ENCODE peak calls at places on chromosomes 12 and 14, in eight cellular contexts. One of them, this sample, is unnamed.

GRCh38 chr12:49662998-49663843 is 39.9 kb downstream of the PRPF40B start:
- DNase-seq in stomach: no peak
- DNase-seq in suprapubic skin: no peak
- DNase-seq in transverse colon: peak
- DNase-seq in GM12892: peak
- DNase-seq in HCT116: no peak
- DNase-seq in esophagus muscularis mucosa: no peak
- DNase-seq in endothelial cell of umbilical vein: peak
- DNase-seq in this sample: peak

GRCh38 chr12:50725011-50725899 is 38.6 kb upstream of the ATF1 start:
- DNase-seq in stomach: no peak
- DNase-seq in suprapubic skin: no peak
- DNase-seq in transverse colon: no peak
- DNase-seq in GM12892: no peak
- DNase-seq in HCT116: no peak
- DNase-seq in esophagus muscularis mucosa: no peak
- DNase-seq in endothelial cell of umbilical vein: no peak
- DNase-seq in this sample: no peak

GRCh38 chr14:22333408-22334274 is 255.4 kb downstream of the DAD1 start:
- DNase-seq in stomach: peak
- DNase-seq in suprapubic skin: no peak
- DNase-seq in transverse colon: peak
- DNase-seq in GM12892: no peak
- DNase-seq in HCT116: peak
- DNase-seq in esophagus muscularis mucosa: no peak
- DNase-seq in endothelial cell of umbilical vein: peak
- DNase-seq in this sample: no peak

GRCh38 chr14:94144765-94145164 is 15.4 kb upstream of the IFI27L2 start:
- DNase-seq in stomach: no peak
- DNase-seq in suprapubic skin: no peak
- DNase-seq in transverse colon: no peak
- DNase-seq in GM12892: no peak
- DNase-seq in HCT116: peak
- DNase-seq in esophagus muscularis mucosa: peak
- DNase-seq in endothelial cell of umbilical vein: no peak
- DNase-seq in this sample: no peak

GRCh38 chr12:5912437-5913334 is 32.4 kb downstream of the ANO2 start:
- DNase-seq in stomach: no peak
- DNase-seq in suprapubic skin: no peak
- DNase-seq in transverse colon: no peak
- DNase-seq in GM12892: no peak
- DNase-seq in HCT116: no peak
- DNase-seq in esophagus muscularis mucosa: peak
- DNase-seq in endothelial cell of umbilical vein: no peak
- DNase-seq in this sample: no peak

GRCh38 chr12:23066095-23066494 is 441.1 kb downstream of the ETNK1 start:
- DNase-seq in stomach: no peak
- DNase-seq in suprapubic skin: no peak
- DNase-seq in transverse colon: no peak
- DNase-seq in GM12892: no peak
- DNase-seq in HCT116: no peak
- DNase-seq in esophagus muscularis mucosa: no peak
- DNase-seq in endothelial cell of umbilical vein: no peak
- DNase-seq in this sample: no peak

GRCh38 chr14:22432348-22432976 is 156.6 kb downstream of the DAD1 start:
- DNase-seq in stomach: peak
- DNase-seq in suprapubic skin: no peak
- DNase-seq in transverse colon: peak
- DNase-seq in GM12892: no peak
- DNase-seq in HCT116: peak
- DNase-seq in esophagus muscularis mucosa: no peak
- DNase-seq in endothelial cell of umbilical vein: peak
- DNase-seq in this sample: no peak

GRCh38 chr14:23531391-23531790 is 20.2 kb downstream of the ZFHX2 start:
- DNase-seq in stomach: no peak
- DNase-seq in suprapubic skin: no peak
- DNase-seq in transverse colon: no peak
- DNase-seq in GM12892: no peak
- DNase-seq in HCT116: no peak
- DNase-seq in esophagus muscularis mucosa: no peak
- DNase-seq in endothelial cell of umbilical vein: no peak
- DNase-seq in this sample: no peak

GRCh38 chr12:81170072-81170471 is 92.2 kb downstream of the ACSS3 start:
- DNase-seq in stomach: no peak
- DNase-seq in suprapubic skin: no peak
- DNase-seq in transverse colon: no peak
- DNase-seq in GM12892: no peak
- DNase-seq in HCT116: no peak
- DNase-seq in esophagus muscularis mucosa: no peak
- DNase-seq in endothelial cell of umbilical vein: no peak
- DNase-seq in this sample: no peak

GRCh38 chr12:124140889-124141550 is 153.9 kb upstream of the RFLNA start:
- DNase-seq in stomach: no peak
- DNase-seq in suprapubic skin: no peak
- DNase-seq in transverse colon: no peak
- DNase-seq in GM12892: no peak
- DNase-seq in HCT116: no peak
- DNase-seq in esophagus muscularis mucosa: no peak
- DNase-seq in endothelial cell of umbilical vein: peak
- DNase-seq in this sample: no peak

GRCh38 chr12:79560165-79560889 is 130.4 kb downstream of the PAWR start:
- DNase-seq in stomach: no peak
- DNase-seq in suprapubic skin: no peak
- DNase-seq in transverse colon: no peak
- DNase-seq in GM12892: no peak
- DNase-seq in HCT116: no peak
- DNase-seq in esophagus muscularis mucosa: no peak
- DNase-seq in endothelial cell of umbilical vein: no peak
- DNase-seq in this sample: no peak

GRCh38 chr14:101985957-101986356 is 21.6 kb downstream of the DYNC1H1 start:
- DNase-seq in stomach: no peak
- DNase-seq in suprapubic skin: no peak
- DNase-seq in transverse colon: no peak
- DNase-seq in GM12892: no peak
- DNase-seq in HCT116: no peak
- DNase-seq in esophagus muscularis mucosa: no peak
- DNase-seq in endothelial cell of umbilical vein: no peak
- DNase-seq in this sample: no peak

GRCh38 chr12:132393991-132394949 is 64.9 kb upstream of the GALNT9 start:
- DNase-seq in stomach: no peak
- DNase-seq in suprapubic skin: peak
- DNase-seq in transverse colon: peak
- DNase-seq in GM12892: no peak
- DNase-seq in HCT116: no peak
- DNase-seq in esophagus muscularis mucosa: no peak
- DNase-seq in endothelial cell of umbilical vein: no peak
- DNase-seq in this sample: no peak

GRCh38 chr14:64542839-64543207 is 2.3 kb downstream of the HSPA2 start:
- DNase-seq in stomach: no peak
- DNase-seq in suprapubic skin: no peak
- DNase-seq in transverse colon: no peak
- DNase-seq in GM12892: no peak
- DNase-seq in HCT116: no peak
- DNase-seq in esophagus muscularis mucosa: no peak
- DNase-seq in endothelial cell of umbilical vein: no peak
- DNase-seq in this sample: no peak

GRCh38 chr14:64541971-64542838 is 1.7 kb downstream of the HSPA2 start:
- DNase-seq in stomach: no peak
- DNase-seq in suprapubic skin: no peak
- DNase-seq in transverse colon: no peak
- DNase-seq in GM12892: no peak
- DNase-seq in HCT116: no peak
- DNase-seq in esophagus muscularis mucosa: no peak
- DNase-seq in endothelial cell of umbilical vein: no peak
- DNase-seq in this sample: no peak

GRCh38 chr14:64539186-64539552 is 1.4 kb upstream of the HSPA2 start:
- DNase-seq in stomach: no peak
- DNase-seq in suprapubic skin: no peak
- DNase-seq in transverse colon: no peak
- DNase-seq in GM12892: no peak
- DNase-seq in HCT116: no peak
- DNase-seq in esophagus muscularis mucosa: no peak
- DNase-seq in endothelial cell of umbilical vein: peak
- DNase-seq in this sample: no peak

GRCh38 chr14:64540208-64541202 is at the start of gene HSPA2:
- DNase-seq in stomach: peak
- DNase-seq in suprapubic skin: peak
- DNase-seq in transverse colon: peak
- DNase-seq in GM12892: peak
- DNase-seq in HCT116: peak
- DNase-seq in esophagus muscularis mucosa: peak
- DNase-seq in endothelial cell of umbilical vein: peak
- DNase-seq in this sample: peak

DNA sequence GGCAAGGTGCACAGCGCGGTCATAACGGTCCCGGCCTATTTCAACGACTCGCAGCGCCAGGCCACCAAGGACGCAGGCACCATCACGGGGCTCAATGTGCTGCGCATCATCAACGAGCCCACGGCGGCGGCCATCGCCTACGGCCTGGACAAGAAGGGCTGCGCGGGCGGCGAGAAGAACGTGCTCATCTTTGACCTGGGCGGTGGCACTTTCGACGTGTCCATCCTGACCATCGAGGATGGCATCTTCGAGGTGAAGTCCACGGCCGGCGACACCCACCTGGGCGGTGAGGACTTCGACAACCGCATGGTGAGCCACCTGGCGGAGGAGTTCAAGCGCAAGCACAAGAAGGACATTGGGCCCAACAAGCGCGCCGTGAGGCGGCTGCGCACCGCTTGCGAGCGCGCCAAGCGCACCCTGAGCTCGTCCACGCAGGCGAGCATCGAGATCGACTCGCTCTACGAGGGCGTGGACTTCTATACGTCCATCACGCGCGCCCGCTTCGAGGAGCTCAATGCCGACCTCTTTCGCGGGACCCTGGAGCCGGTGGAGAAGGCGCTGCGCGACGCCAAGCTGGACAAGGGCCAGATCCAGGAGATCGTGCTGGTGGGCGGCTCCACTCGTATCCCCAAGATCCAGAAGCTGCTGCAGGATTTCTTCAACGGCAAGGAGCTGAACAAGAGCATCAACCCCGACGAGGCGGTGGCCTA is 875 bp downstream of the HSPA2 start:
- DNase-seq in stomach: no peak
- DNase-seq in suprapubic skin: peak
- DNase-seq in transverse colon: peak
- DNase-seq in GM12892: no peak
- DNase-seq in HCT116: no peak
- DNase-seq in esophagus muscularis mucosa: no peak
- DNase-seq in endothelial cell of umbilical vein: peak
- DNase-seq in this sample: no peak
- TF ChIP-seq POLR2AphosphoS5 in stomach: no peak
- TF ChIP-seq POLR2AphosphoS5 in suprapubic skin: no peak
- TF ChIP-seq POLR2AphosphoS5 in transverse colon: no peak
- TF ChIP-seq POLR2AphosphoS5 in GM12892: no peak
- TF ChIP-seq POLR2AphosphoS5 in HCT116: no peak
- TF ChIP-seq POLR2AphosphoS5 in esophagus muscularis mucosa: peak
- TF ChIP-seq POLR2AphosphoS5 in endothelial cell of umbilical vein: no peak
- TF ChIP-seq POLR2AphosphoS5 in this sample: no peak

DNA sequence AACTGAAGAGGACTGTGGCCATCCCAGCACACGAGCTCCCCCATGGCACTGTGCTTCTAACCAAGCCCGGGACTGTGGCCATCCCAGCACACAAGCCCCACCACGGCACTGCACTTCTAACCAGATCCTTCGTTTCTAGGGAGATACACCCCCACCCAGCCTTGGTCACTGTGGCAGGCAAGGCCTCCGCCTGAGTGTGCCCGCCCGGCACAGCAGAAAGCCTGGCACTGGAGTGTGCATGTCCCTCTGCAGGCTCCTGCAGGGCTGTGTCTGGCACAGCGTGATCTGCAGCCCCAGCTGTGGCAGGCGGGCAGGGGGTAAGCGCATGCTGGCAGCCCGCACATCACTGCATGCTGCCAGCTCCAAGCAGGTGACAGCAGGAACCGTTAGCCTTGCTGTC is 49.8 kb downstream of the CCDC85C start:
- DNase-seq in stomach: peak
- DNase-seq in suprapubic skin: no peak
- DNase-seq in transverse colon: no peak
- DNase-seq in GM12892: no peak
- DNase-seq in HCT116: no peak
- DNase-seq in esophagus muscularis mucosa: no peak
- DNase-seq in endothelial cell of umbilical vein: no peak
- DNase-seq in this sample: no peak
- TF ChIP-seq POLR2A in stomach: no peak
- TF ChIP-seq POLR2A in suprapubic skin: no peak
- TF ChIP-seq POLR2A in transverse colon: no peak
- TF ChIP-seq POLR2A in GM12892: no peak
- TF ChIP-seq POLR2A in HCT116: no peak
- TF ChIP-seq POLR2A in esophagus muscularis mucosa: no peak
- TF ChIP-seq POLR2A in endothelial cell of umbilical vein: no peak
- TF ChIP-seq POLR2A in this sample: no peak

GRCh38 chr14:51792819-51793218 is 67.6 kb upstream of the GNG2 start:
- DNase-seq in stomach: no peak
- DNase-seq in suprapubic skin: no peak
- DNase-seq in transverse colon: no peak
- DNase-seq in GM12892: no peak
- DNase-seq in HCT116: no peak
- DNase-seq in esophagus muscularis mucosa: no peak
- DNase-seq in endothelial cell of umbilical vein: no peak
- DNase-seq in this sample: no peak
- TF ChIP-seq POLR2AphosphoS5 in stomach: peak
- TF ChIP-seq POLR2AphosphoS5 in suprapubic skin: no peak
- TF ChIP-seq POLR2AphosphoS5 in transverse colon: no peak
- TF ChIP-seq POLR2AphosphoS5 in GM12892: no peak
- TF ChIP-seq POLR2AphosphoS5 in HCT116: no peak
- TF ChIP-seq POLR2AphosphoS5 in esophagus muscularis mucosa: no peak
- TF ChIP-seq POLR2AphosphoS5 in endothelial cell of umbilical vein: no peak
- TF ChIP-seq POLR2AphosphoS5 in this sample: no peak

DNA sequence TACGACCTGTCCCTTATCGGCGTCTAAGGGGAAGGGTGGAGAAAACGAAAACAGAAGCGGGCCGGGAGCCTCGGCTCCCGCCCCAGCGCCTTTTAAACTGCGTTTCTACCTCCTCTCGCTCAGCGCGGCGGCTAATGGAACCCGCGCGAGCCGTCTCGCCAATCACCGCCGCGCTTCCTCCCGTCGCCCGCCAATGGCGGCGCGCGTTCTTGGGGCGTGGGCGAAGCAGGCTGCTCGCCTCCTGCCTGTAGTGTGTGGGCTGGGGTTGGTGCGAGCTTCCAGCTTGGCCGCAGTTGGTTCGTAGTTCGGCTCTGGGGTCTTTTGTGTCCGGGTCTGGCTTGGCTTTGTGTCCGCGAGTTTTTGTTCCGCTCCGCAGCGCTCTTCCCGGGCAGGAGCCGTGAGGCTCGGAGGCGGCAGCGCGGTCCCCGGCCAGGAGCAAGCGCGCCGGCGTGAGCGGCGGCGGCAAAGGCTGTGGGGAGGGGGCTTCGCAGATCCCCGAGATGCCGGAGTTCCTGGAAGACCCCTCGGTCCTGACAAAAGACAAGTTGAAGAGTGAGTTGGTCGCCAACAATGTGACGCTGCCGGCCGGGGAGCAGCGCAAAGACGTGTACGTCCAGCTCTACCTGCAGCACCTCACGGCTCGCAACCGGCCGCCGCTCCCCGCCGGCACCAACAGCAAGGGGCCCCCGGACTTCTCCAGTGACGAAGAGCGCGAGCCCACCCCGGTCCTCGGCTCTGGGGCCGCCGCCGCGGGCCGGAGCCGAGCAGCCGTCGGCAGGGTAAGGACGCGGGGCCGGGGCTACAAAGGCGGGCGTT is at the start of gene TMPO:
- DNase-seq in stomach: peak
- DNase-seq in suprapubic skin: peak
- DNase-seq in transverse colon: peak
- DNase-seq in GM12892: peak
- DNase-seq in HCT116: peak
- DNase-seq in esophagus muscularis mucosa: peak
- DNase-seq in endothelial cell of umbilical vein: peak
- DNase-seq in this sample: peak
- TF ChIP-seq POLR2A in stomach: no peak
- TF ChIP-seq POLR2A in suprapubic skin: peak
- TF ChIP-seq POLR2A in transverse colon: peak
- TF ChIP-seq POLR2A in GM12892: peak
- TF ChIP-seq POLR2A in HCT116: peak
- TF ChIP-seq POLR2A in esophagus muscularis mucosa: peak
- TF ChIP-seq POLR2A in endothelial cell of umbilical vein: peak
- TF ChIP-seq POLR2A in this sample: peak